ENCODE peak calls at places on chromosomes 3 and 15, in nine cellular contexts. N is OCI-LY7, A is natural killer cell, C is nephron progenitor cell, I is left ventricle myocardium inferior, L is mucosa of descending colon, W is A549, K is uterus, F is neural progenitor cell. G is an unnamed sample.
A peak's percentile ranks its signal among the peaks of the same experiment; 100 is the strongest.

GRCh38 chr3:67529915-67530314 is 124.5 kb downstream of the SUCLG2 start:
- DNase-seq in N (no peak), K (no peak), F (no peak), A (no peak), L (no peak), W (no peak), I (no peak), C (no peak), G (no peak)

GRCh38 chr15:79257454-79257853 is 25.1 kb upstream of the ANKRD34C start:
- DNase-seq in A (no peak), C (no peak), K (no peak), W (peak; percentile 7), F (no peak), N (no peak), L (no peak), I (no peak), G (no peak)

GRCh38 chr3:53941174-53941573 is 49.5 kb upstream of the SELENOK start:
- DNase-seq in I (no peak), L (no peak), W (peak; percentile 2), K (no peak), A (no peak), N (no peak), F (no peak), C (no peak), G (no peak)

GRCh38 chr3:64267774-64268604 is 42.7 kb upstream of the PRICKLE2 start:
- DNase-seq in C (peak; percentile 63), N (no peak), A (no peak), I (peak; percentile 61), F (peak; percentile 80), K (peak; percentile 86), L (peak; percentile 55), W (no peak), G (peak; percentile 48)

GRCh38 chr3:129665024-129665768 is 58.7 kb upstream of the PLXND1 start:
- DNase-seq in W (peak; percentile 53), K (no peak), I (no peak), L (no peak), N (no peak), F (no peak), C (no peak), A (no peak), G (no peak)

GRCh38 chr3:141368925-141369794 is 856 bp downstream of the ZBTB38 start:
- DNase-seq in I (no peak), A (no peak), N (no peak), W (peak; percentile 23), K (no peak), F (no peak), C (no peak), L (no peak), G (no peak)

GRCh38 chr15:70435369-70435768 is 328.0 kb downstream of the UACA start:
- DNase-seq in N (peak; percentile 79), C (no peak), A (no peak), L (no peak), K (no peak), W (no peak), F (no peak), I (no peak), G (no peak)

GRCh38 chr3:24579008-24579407 is 84.4 kb upstream of the THRB start:
- DNase-seq in W (no peak), F (peak; percentile 28), N (no peak), A (no peak), I (no peak), C (no peak), L (no peak), K (no peak), G (peak; percentile 22)

GRCh38 chr15:59388670-59389069 is 16.0 kb upstream of the MYO1E start:
- DNase-seq in W (peak; percentile 53), I (no peak), A (no peak), F (no peak), C (no peak), N (no peak), L (no peak), K (peak; percentile 60), G (no peak)

GRCh38 chr15:90497912-90498311 is 31.8 kb upstream of the CRTC3 start:
- DNase-seq in K (no peak), A (no peak), N (no peak), I (no peak), W (no peak), C (peak; percentile 3), F (no peak), L (peak; percentile 74), G (no peak)

DNA sequence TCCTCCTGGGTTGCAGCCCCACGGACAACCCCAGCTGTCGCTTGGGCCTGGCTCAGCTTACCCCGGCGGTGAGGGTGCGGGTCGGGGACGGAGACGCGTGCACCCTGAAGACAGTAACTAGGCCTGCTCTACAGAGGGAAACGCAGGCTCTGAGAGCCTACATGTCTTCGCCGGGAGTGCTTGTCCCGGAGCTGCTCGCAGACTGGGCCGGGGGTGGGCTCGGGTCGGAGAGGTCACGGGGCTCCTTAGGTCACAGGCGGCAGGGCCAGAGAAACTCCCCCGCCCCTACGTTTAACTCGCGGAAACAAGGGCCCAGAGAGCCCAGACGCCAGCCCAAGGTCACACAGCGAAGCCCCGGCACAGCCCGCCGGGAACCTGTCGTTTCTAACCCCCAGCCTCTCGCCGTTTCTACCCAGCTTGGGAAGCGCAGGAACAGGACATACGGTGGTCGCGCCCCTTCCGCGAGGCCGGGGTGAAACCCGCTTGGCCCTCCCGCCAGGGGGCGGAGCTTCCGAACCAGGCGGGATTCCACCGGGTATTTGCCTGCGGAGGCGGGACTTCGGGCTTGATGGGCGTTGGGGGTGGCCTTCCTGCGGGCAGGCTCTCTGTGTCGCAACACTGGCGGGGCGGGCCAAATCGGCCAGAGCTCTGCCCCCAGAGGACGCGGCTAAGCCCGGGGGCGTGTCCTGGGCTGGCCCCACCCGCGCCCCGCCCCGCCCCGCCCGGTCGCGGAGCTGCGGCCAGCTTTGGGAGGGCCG is at the start of gene HDAC11:
- DNase-seq in A (peak; percentile 98), K (peak; percentile 99), C (peak; percentile 99), L (peak; percentile 100), W (peak; percentile 96), N (peak; percentile 98), F (peak; percentile 99), I (peak; percentile 99), G (peak; percentile 99)
- TF ChIP-seq CTCF in A (no peak), K (peak; percentile 50), C (no peak), L (peak; percentile 14), W (no peak), N (no peak), F (peak; percentile 22), I (peak; percentile 50), G (peak; percentile 56)

DNA sequence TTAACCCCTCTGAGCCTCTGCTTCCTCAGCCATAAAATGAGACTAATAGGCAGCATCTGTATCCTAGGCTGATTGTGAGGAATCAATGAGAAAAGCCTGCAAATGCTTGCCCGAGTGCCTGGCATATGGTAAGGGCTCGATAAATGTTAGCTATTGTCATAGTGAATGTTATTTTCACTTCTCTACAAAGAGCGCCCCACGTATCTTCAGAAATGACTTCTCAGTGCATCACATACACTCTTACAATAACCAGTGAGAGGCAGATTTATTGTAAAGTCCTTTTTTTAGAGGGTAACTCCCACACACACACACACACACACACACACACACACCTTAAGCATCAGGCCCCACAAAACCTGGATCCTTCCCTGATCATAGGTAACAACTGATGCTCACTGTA is 60.5 kb upstream of the SPATA12 start:
- DNase-seq in W (no peak), I (no peak), K (no peak), L (no peak), F (no peak), C (no peak), A (no peak), N (no peak), G (no peak)
- TF ChIP-seq CTCF in W (no peak), I (no peak), K (no peak), L (no peak), F (no peak), C (no peak), A (no peak), N (no peak), G (no peak)

GRCh38 chr3:119323401-119324107 is 29.4 kb downstream of the ARHGAP31 start:
- DNase-seq in N (no peak), I (no peak), C (no peak), L (peak; percentile 60), A (no peak), F (no peak), W (no peak), K (no peak), G (no peak)

GRCh38 chr3:119319311-119319710 is 25.1 kb downstream of the ARHGAP31 start:
- DNase-seq in F (no peak), I (no peak), C (no peak), L (no peak), W (no peak), N (no peak), K (no peak), A (no peak), G (no peak)

GRCh38 chr3:119322021-119322522 is 27.9 kb downstream of the ARHGAP31 start:
- DNase-seq in N (no peak), W (no peak), I (no peak), A (no peak), K (no peak), C (no peak), L (no peak), F (no peak), G (no peak)

GRCh38 chr3:119324899-119325298 is 30.7 kb downstream of the ARHGAP31 start:
- DNase-seq in K (no peak), F (no peak), L (no peak), A (no peak), C (no peak), W (no peak), I (no peak), N (no peak), G (no peak)

GRCh38 chr3:119322523-119323400 is 28.6 kb downstream of the ARHGAP31 start:
- DNase-seq in I (peak; percentile 88), N (peak; percentile 88), L (peak; percentile 93), A (peak; percentile 90), W (peak; percentile 79), F (peak; percentile 82), C (peak; percentile 85), K (peak; percentile 73), G (peak; percentile 83)
- TF ChIP-seq CTCF in I (peak; percentile 33), N (no peak), L (no peak), A (no peak), W (peak; percentile 40), F (peak; percentile 27), C (peak; percentile 12), K (no peak), G (no peak)

DNA sequence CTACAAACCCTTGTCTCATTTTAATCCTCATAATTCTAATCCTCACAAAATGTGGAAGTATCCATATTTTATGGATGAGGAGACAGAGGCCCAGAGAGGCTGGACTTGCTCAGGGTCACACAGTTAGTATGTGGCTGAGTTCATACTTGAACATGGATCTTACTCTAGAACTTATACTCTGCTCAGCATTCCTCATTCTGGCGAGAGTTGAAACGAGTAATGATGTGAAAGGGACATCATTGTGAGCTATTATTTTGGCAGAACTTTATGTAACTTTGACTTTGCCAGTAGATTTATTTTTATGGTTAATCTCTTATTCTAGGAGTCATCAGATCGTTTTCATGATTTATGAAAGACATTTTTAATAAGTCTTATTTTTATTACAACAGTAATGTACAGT is 17.5 kb downstream of the AKAP13 start:
- DNase-seq in C (no peak), I (no peak), F (no peak), W (no peak), L (no peak), N (no peak), A (no peak), K (no peak), G (no peak)
- TF ChIP-seq CTCF in C (no peak), I (no peak), F (no peak), W (no peak), L (no peak), N (no peak), A (no peak), K (no peak), G (no peak)

GRCh38 chr15:67832031-67832551 is 6.8 kb downstream of the SKOR1 start:
- DNase-seq in F (peak; percentile 72), C (no peak), K (no peak), A (no peak), W (peak; percentile 74), L (no peak), I (no peak), N (peak; percentile 63), G (no peak)
- TF ChIP-seq CTCF in F (peak; percentile 54), C (peak; percentile 31), K (no peak), A (no peak), W (peak; percentile 39), L (peak; percentile 8), I (peak; percentile 27), N (peak; percentile 72), G (no peak)